ENCODE peak calls at places on chromosome 7, in six cellular contexts. One of them, this sample, is unnamed.

GRCh38 chr7:122944682-122945303 is 50.7 kb downstream of the TAS2R16 start:
- DNase-seq in tibial nerve: no peak
- DNase-seq in MM.1S: no peak
- DNase-seq in AG10803: peak
- DNase-seq in CD8-positive, alpha-beta T cell: no peak
- DNase-seq in IMR-90: no peak
- DNase-seq in this sample: peak

GRCh38 chr7:50469181-50469580 is 19.0 kb upstream of the FIGNL1 start:
- DNase-seq in AG10803: no peak
- DNase-seq in IMR-90: no peak
- DNase-seq in tibial nerve: no peak
- DNase-seq in MM.1S: no peak
- DNase-seq in CD8-positive, alpha-beta T cell: no peak
- DNase-seq in this sample: no peak

GRCh38 chr7:157837047-157837446 is 500.2 kb downstream of the DNAJB6 start:
- DNase-seq in AG10803: no peak
- DNase-seq in MM.1S: no peak
- DNase-seq in IMR-90: no peak
- DNase-seq in CD8-positive, alpha-beta T cell: no peak
- DNase-seq in tibial nerve: no peak
- DNase-seq in this sample: no peak

GRCh38 chr7:23434147-23434676 is 36.1 kb downstream of the IGF2BP3 start:
- DNase-seq in IMR-90: no peak
- DNase-seq in CD8-positive, alpha-beta T cell: no peak
- DNase-seq in MM.1S: no peak
- DNase-seq in AG10803: no peak
- DNase-seq in tibial nerve: no peak
- DNase-seq in this sample: no peak

GRCh38 chr7:54725255-54725654 is 33.8 kb downstream of the SEC61G start:
- DNase-seq in MM.1S: no peak
- DNase-seq in AG10803: no peak
- DNase-seq in IMR-90: no peak
- DNase-seq in tibial nerve: no peak
- DNase-seq in CD8-positive, alpha-beta T cell: no peak
- DNase-seq in this sample: no peak

GRCh38 chr7:116628971-116629586 is 42.9 kb upstream of the MET start:
- DNase-seq in MM.1S: no peak
- DNase-seq in CD8-positive, alpha-beta T cell: no peak
- DNase-seq in IMR-90: peak
- DNase-seq in AG10803: peak
- DNase-seq in tibial nerve: peak
- DNase-seq in this sample: peak

GRCh38 chr7:74033372-74034311 is 5.7 kb downstream of the ELN start:
- DNase-seq in AG10803: no peak
- DNase-seq in CD8-positive, alpha-beta T cell: no peak
- DNase-seq in tibial nerve: peak
- DNase-seq in IMR-90: no peak
- DNase-seq in MM.1S: no peak
- DNase-seq in this sample: peak

GRCh38 chr7:36054642-36055041 is 98.4 kb upstream of the EEPD1 start:
- DNase-seq in tibial nerve: no peak
- DNase-seq in CD8-positive, alpha-beta T cell: no peak
- DNase-seq in MM.1S: no peak
- DNase-seq in IMR-90: no peak
- DNase-seq in AG10803: no peak
- DNase-seq in this sample: no peak

GRCh38 chr7:39621261-39621660 is 2.1 kb upstream of the RALA start:
- DNase-seq in CD8-positive, alpha-beta T cell: no peak
- DNase-seq in MM.1S: no peak
- DNase-seq in IMR-90: peak
- DNase-seq in tibial nerve: no peak
- DNase-seq in AG10803: peak
- DNase-seq in this sample: peak

GRCh38 chr7:18939771-18940576 is 177.5 kb downstream of the TWIST1 start:
- DNase-seq in CD8-positive, alpha-beta T cell: no peak
- DNase-seq in AG10803: no peak
- DNase-seq in IMR-90: no peak
- DNase-seq in tibial nerve: no peak
- DNase-seq in MM.1S: no peak
- DNase-seq in this sample: no peak

GRCh38 chr7:122525355-122525754 is 173.6 kb downstream of the RNF133 start:
- DNase-seq in AG10803: no peak
- DNase-seq in CD8-positive, alpha-beta T cell: no peak
- DNase-seq in MM.1S: no peak
- DNase-seq in IMR-90: no peak
- DNase-seq in tibial nerve: no peak
- DNase-seq in this sample: peak

GRCh38 chr7:47586925-47587324 is 5.0 kb upstream of the TNS3 start:
- DNase-seq in IMR-90: no peak
- DNase-seq in AG10803: no peak
- DNase-seq in MM.1S: no peak
- DNase-seq in CD8-positive, alpha-beta T cell: no peak
- DNase-seq in tibial nerve: no peak
- DNase-seq in this sample: no peak

GRCh38 chr7:77479536-77480088 is 57.5 kb upstream of the PTPN12 start:
- DNase-seq in MM.1S: no peak
- DNase-seq in IMR-90: peak
- DNase-seq in tibial nerve: no peak
- DNase-seq in CD8-positive, alpha-beta T cell: no peak
- DNase-seq in AG10803: peak
- DNase-seq in this sample: no peak

GRCh38 chr7:16985621-16986020 is 103.8 kb upstream of the AGR3 start:
- DNase-seq in tibial nerve: no peak
- DNase-seq in MM.1S: no peak
- DNase-seq in AG10803: no peak
- DNase-seq in CD8-positive, alpha-beta T cell: no peak
- DNase-seq in IMR-90: no peak
- DNase-seq in this sample: no peak

GRCh38 chr7:5514440-5515035 is 90.9 kb upstream of the TNRC18 start:
- DNase-seq in IMR-90: peak
- DNase-seq in AG10803: peak
- DNase-seq in MM.1S: no peak
- DNase-seq in tibial nerve: no peak
- DNase-seq in CD8-positive, alpha-beta T cell: no peak
- DNase-seq in this sample: peak

GRCh38 chr7:40219917-40220316 is 85.1 kb downstream of the SUGCT start:
- DNase-seq in CD8-positive, alpha-beta T cell: no peak
- DNase-seq in MM.1S: no peak
- DNase-seq in AG10803: peak
- DNase-seq in IMR-90: peak
- DNase-seq in tibial nerve: no peak
- DNase-seq in this sample: peak

GRCh38 chr7:95549818-95550529 is 46.3 kb downstream of the PDK4 start:
- DNase-seq in IMR-90: peak
- DNase-seq in tibial nerve: peak
- DNase-seq in CD8-positive, alpha-beta T cell: no peak
- DNase-seq in AG10803: peak
- DNase-seq in MM.1S: no peak
- DNase-seq in this sample: peak

GRCh38 chr7:19713676-19714075 is 4.8 kb upstream of the POLR1F start:
- DNase-seq in MM.1S: peak
- DNase-seq in IMR-90: peak
- DNase-seq in AG10803: peak
- DNase-seq in tibial nerve: peak
- DNase-seq in CD8-positive, alpha-beta T cell: peak
- DNase-seq in this sample: peak

GRCh38 chr7:94123136-94123535 is 119.0 kb upstream of the BET1 start:
- DNase-seq in tibial nerve: no peak
- DNase-seq in CD8-positive, alpha-beta T cell: no peak
- DNase-seq in IMR-90: peak
- DNase-seq in MM.1S: no peak
- DNase-seq in AG10803: no peak
- DNase-seq in this sample: no peak

GRCh38 chr7:151088856-151089699 is 2.8 kb downstream of the AGAP3 start:
- DNase-seq in tibial nerve: peak
- DNase-seq in AG10803: peak
- DNase-seq in MM.1S: no peak
- DNase-seq in CD8-positive, alpha-beta T cell: no peak
- DNase-seq in IMR-90: peak
- DNase-seq in this sample: peak

GRCh38 chr7:1936531-1937251 is 266.6 kb downstream of the ELFN1 start:
- DNase-seq in MM.1S: no peak
- DNase-seq in tibial nerve: no peak
- DNase-seq in CD8-positive, alpha-beta T cell: no peak
- DNase-seq in AG10803: no peak
- DNase-seq in IMR-90: no peak
- DNase-seq in this sample: no peak
- H3K4me3 ChIP-seq in MM.1S: no peak
- H3K4me3 ChIP-seq in tibial nerve: no peak
- H3K4me3 ChIP-seq in CD8-positive, alpha-beta T cell: no peak
- H3K4me3 ChIP-seq in AG10803: no peak
- H3K4me3 ChIP-seq in IMR-90: no peak
- H3K4me3 ChIP-seq in this sample: no peak

DNA sequence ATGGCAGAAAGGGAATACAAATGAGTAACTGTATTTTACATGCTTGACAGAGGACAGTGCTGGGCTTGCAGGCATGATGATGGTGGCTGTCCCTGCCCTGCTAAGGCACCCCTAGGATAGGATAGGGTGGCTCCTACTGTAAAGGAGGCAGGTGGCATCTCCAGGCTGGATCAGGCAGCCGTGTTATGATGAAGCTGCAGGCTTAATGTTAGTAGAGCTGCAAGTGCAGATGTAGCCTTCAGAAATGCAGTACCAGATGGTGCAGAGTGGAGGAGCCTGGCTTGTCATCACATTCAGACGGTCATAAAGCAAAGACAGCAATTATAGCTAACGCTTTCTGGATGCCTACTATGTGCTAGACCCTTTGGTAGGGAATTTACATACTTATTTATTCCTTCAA is 288.0 kb upstream of the PODXL start:
- DNase-seq in MM.1S: no peak
- DNase-seq in tibial nerve: no peak
- DNase-seq in CD8-positive, alpha-beta T cell: no peak
- DNase-seq in AG10803: no peak
- DNase-seq in IMR-90: no peak
- DNase-seq in this sample: no peak
- TF ChIP-seq CTCF in MM.1S: no peak
- TF ChIP-seq CTCF in tibial nerve: no peak
- TF ChIP-seq CTCF in CD8-positive, alpha-beta T cell: no peak
- TF ChIP-seq CTCF in AG10803: peak
- TF ChIP-seq CTCF in IMR-90: no peak
- TF ChIP-seq CTCF in this sample: no peak

GRCh38 chr7:110941385-110941784 is 149.5 kb upstream of the LRRN3 start:
- DNase-seq in CD8-positive, alpha-beta T cell: no peak
- DNase-seq in AG10803: no peak
- DNase-seq in MM.1S: no peak
- DNase-seq in tibial nerve: no peak
- DNase-seq in IMR-90: no peak
- DNase-seq in this sample: no peak
- H3K4me3 ChIP-seq in CD8-positive, alpha-beta T cell: no peak
- H3K4me3 ChIP-seq in AG10803: no peak
- H3K4me3 ChIP-seq in MM.1S: no peak
- H3K4me3 ChIP-seq in tibial nerve: no peak
- H3K4me3 ChIP-seq in IMR-90: no peak
- H3K4me3 ChIP-seq in this sample: no peak

GRCh38 chr7:67375427-67375826 is 378.8 kb downstream of the TYW1 start:
- DNase-seq in tibial nerve: no peak
- DNase-seq in MM.1S: no peak
- DNase-seq in AG10803: no peak
- DNase-seq in CD8-positive, alpha-beta T cell: no peak
- DNase-seq in IMR-90: no peak
- DNase-seq in this sample: no peak
- TF ChIP-seq CTCF in tibial nerve: no peak
- TF ChIP-seq CTCF in MM.1S: no peak
- TF ChIP-seq CTCF in AG10803: no peak
- TF ChIP-seq CTCF in CD8-positive, alpha-beta T cell: no peak
- TF ChIP-seq CTCF in IMR-90: no peak
- TF ChIP-seq CTCF in this sample: no peak

GRCh38 chr7:24907311-24907886 is 72.6 kb downstream of the OSBPL3 start:
- DNase-seq in IMR-90: peak
- DNase-seq in AG10803: no peak
- DNase-seq in tibial nerve: no peak
- DNase-seq in MM.1S: no peak
- DNase-seq in CD8-positive, alpha-beta T cell: no peak
- DNase-seq in this sample: peak
- H3K4me3 ChIP-seq in IMR-90: no peak
- H3K4me3 ChIP-seq in AG10803: no peak
- H3K4me3 ChIP-seq in tibial nerve: no peak
- H3K4me3 ChIP-seq in MM.1S: no peak
- H3K4me3 ChIP-seq in CD8-positive, alpha-beta T cell: no peak
- H3K4me3 ChIP-seq in this sample: no peak

GRCh38 chr7:34168013-34168412 is 262.7 kb downstream of the BMPER start:
- DNase-seq in IMR-90: no peak
- DNase-seq in CD8-positive, alpha-beta T cell: no peak
- DNase-seq in MM.1S: no peak
- DNase-seq in AG10803: no peak
- DNase-seq in tibial nerve: no peak
- DNase-seq in this sample: no peak

GRCh38 chr7:34163956-34164355 is 258.6 kb downstream of the BMPER start:
- DNase-seq in AG10803: no peak
- DNase-seq in IMR-90: no peak
- DNase-seq in tibial nerve: no peak
- DNase-seq in MM.1S: no peak
- DNase-seq in CD8-positive, alpha-beta T cell: no peak
- DNase-seq in this sample: no peak

GRCh38 chr7:34165466-34165865 is 260.1 kb downstream of the BMPER start:
- DNase-seq in MM.1S: no peak
- DNase-seq in IMR-90: peak
- DNase-seq in tibial nerve: no peak
- DNase-seq in CD8-positive, alpha-beta T cell: no peak
- DNase-seq in AG10803: peak
- DNase-seq in this sample: peak

GRCh38 chr7:34162676-34163075 is 257.3 kb downstream of the BMPER start:
- DNase-seq in AG10803: no peak
- DNase-seq in tibial nerve: no peak
- DNase-seq in IMR-90: no peak
- DNase-seq in CD8-positive, alpha-beta T cell: no peak
- DNase-seq in MM.1S: no peak
- DNase-seq in this sample: no peak

DNA sequence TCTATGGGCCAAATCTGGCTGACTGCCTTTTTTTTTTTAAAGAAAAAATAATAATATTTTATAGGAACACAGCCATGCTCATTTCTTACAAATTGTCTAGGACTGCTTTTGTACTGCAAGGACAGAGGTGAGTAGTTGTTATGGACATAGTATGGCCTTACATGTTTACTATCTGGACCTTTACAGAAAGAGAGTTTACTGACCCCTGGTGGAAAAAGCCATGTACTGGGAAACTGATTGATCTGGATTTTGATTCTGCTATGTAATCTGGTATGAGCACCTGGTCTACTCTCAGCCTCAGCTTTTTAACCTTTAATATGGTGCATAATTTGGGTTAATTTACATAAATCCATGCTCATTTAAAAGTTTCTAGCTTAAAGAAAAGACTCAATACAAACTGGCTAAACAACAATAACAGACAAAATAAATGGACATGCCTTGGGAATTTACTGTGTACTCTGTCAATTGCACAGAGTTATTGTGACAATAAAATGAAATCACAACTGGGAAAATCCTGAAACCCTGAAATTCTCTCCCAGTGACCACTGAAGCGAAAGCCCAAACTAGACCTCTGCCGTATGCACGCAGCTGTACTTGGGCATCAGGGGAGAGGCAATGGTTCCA is 260.7 kb downstream of the BMPER start:
- DNase-seq in AG10803: peak
- DNase-seq in CD8-positive, alpha-beta T cell: no peak
- DNase-seq in IMR-90: peak
- DNase-seq in tibial nerve: no peak
- DNase-seq in MM.1S: peak
- DNase-seq in this sample: peak
- TF ChIP-seq CTCF in AG10803: peak
- TF ChIP-seq CTCF in CD8-positive, alpha-beta T cell: no peak
- TF ChIP-seq CTCF in IMR-90: peak
- TF ChIP-seq CTCF in tibial nerve: peak
- TF ChIP-seq CTCF in MM.1S: peak
- TF ChIP-seq CTCF in this sample: peak

This sample was measured in fibroblast of mammary gland.